ENCODE peak calls at places on chromosomes 12 and 14, in nine cellular contexts. B is GM12878, U is neuronal stem cell, A is OCI-LY7, T is IMR-90, W is SK-N-SH, S is PC-3, X is H9, M is keratinocyte. L is an unnamed sample.

GRCh38 chr12:2555487-2556082 is 239.2 kb upstream of the FKBP4 start:
- DNase-seq in B (no peak), U (no peak), A (no peak), T (no peak), W (no peak), S (no peak), X (peak), M (no peak), L (no peak)

GRCh38 chr14:98138666-98139065 is 1133.3 kb downstream of the BCL11B start:
- DNase-seq in B (no peak), U (peak), A (peak), T (no peak), W (peak), S (peak), X (peak), M (no peak), L (no peak)

GRCh38 chr12:64169999-64170398 is 52.1 kb downstream of the KICS2 start:
- DNase-seq in B (no peak), U (no peak), A (no peak), T (no peak), W (no peak), S (no peak), X (no peak), M (peak), L (no peak)

GRCh38 chr12:95653761-95654546 is 102.7 kb upstream of the USP44 start:
- DNase-seq in B (no peak), U (peak), A (peak), T (peak), W (no peak), S (peak), X (no peak), M (peak), L (peak)

GRCh38 chr12:118259079-118259478 is 113.6 kb downstream of the TAOK3 start:
- DNase-seq in B (no peak), U (no peak), A (no peak), T (peak), W (no peak), S (no peak), X (no peak), M (no peak), L (peak)

GRCh38 chr14:41957459-41957858 is 350.8 kb downstream of the LRFN5 start:
- DNase-seq in B (no peak), U (no peak), A (no peak), T (no peak), W (no peak), S (peak), X (no peak), M (no peak), L (no peak)

GRCh38 chr12:109951751-109952150 is 44.4 kb downstream of the GIT2 start:
- DNase-seq in B (no peak), U (no peak), A (no peak), T (peak), W (no peak), S (peak), X (peak), M (no peak), L (peak)

GRCh38 chr12:41656454-41656853 is 468.3 kb downstream of the PDZRN4 start:
- DNase-seq in B (no peak), U (no peak), A (no peak), T (no peak), W (no peak), S (no peak), X (no peak), M (no peak), L (no peak)

GRCh38 chr12:13428538-13429265 is 232.2 kb downstream of the EMP1 start:
- DNase-seq in B (no peak), U (no peak), A (no peak), T (no peak), W (no peak), S (no peak), X (no peak), M (no peak), L (no peak)

GRCh38 chr12:1013618-1014489 is 22.8 kb downstream of the ERC1 start:
- DNase-seq in B (no peak), U (no peak), A (no peak), T (peak), W (no peak), S (peak), X (no peak), M (peak), L (peak)

GRCh38 chr12:90366286-90366685 is 588.7 kb downstream of the CCER1 start:
- DNase-seq in B (no peak), U (no peak), A (no peak), T (peak), W (no peak), S (peak), X (no peak), M (no peak), L (no peak)

GRCh38 chr12:78248321-78248720 is 417.6 kb downstream of the NAV3 start:
- DNase-seq in B (no peak), U (no peak), A (no peak), T (no peak), W (no peak), S (no peak), X (no peak), M (no peak), L (no peak)

GRCh38 chr14:72510566-72510965 is 383.3 kb downstream of the DPF3 start:
- DNase-seq in B (no peak), U (no peak), A (no peak), T (no peak), W (no peak), S (no peak), X (no peak), M (no peak), L (no peak)

GRCh38 chr12:15035185-15035584 is 62.3 kb downstream of the PDE6H start:
- DNase-seq in B (no peak), U (no peak), A (peak), T (no peak), W (no peak), S (no peak), X (no peak), M (no peak), L (no peak)

GRCh38 chr12:111687255-111687654 is 1.4 kb downstream of the ACAD10 start:
- DNase-seq in B (peak), U (no peak), A (peak), T (no peak), W (peak), S (peak), X (no peak), M (no peak), L (no peak)

GRCh38 chr12:54032627-54033100 is at the start of gene HOXC5:
- DNase-seq in B (no peak), U (peak), A (peak), T (peak), W (peak), S (peak), X (peak), M (no peak), L (peak)

GRCh38 chr12:54029529-54030441 is 1.5 kb downstream of the HOXC6 start:
- DNase-seq in B (no peak), U (no peak), A (no peak), T (no peak), W (no peak), S (no peak), X (no peak), M (no peak), L (no peak)

GRCh38 chr12:54032220-54032619 is 630 bp upstream of the HOXC5 start:
- DNase-seq in B (no peak), U (no peak), A (no peak), T (no peak), W (no peak), S (no peak), X (no peak), M (no peak), L (no peak)

GRCh38 chr12:54030442-54030801 is 2.2 kb downstream of the HOXC6 start:
- DNase-seq in B (no peak), U (no peak), A (no peak), T (no peak), W (no peak), S (no peak), X (no peak), M (no peak), L (no peak)

DNA sequence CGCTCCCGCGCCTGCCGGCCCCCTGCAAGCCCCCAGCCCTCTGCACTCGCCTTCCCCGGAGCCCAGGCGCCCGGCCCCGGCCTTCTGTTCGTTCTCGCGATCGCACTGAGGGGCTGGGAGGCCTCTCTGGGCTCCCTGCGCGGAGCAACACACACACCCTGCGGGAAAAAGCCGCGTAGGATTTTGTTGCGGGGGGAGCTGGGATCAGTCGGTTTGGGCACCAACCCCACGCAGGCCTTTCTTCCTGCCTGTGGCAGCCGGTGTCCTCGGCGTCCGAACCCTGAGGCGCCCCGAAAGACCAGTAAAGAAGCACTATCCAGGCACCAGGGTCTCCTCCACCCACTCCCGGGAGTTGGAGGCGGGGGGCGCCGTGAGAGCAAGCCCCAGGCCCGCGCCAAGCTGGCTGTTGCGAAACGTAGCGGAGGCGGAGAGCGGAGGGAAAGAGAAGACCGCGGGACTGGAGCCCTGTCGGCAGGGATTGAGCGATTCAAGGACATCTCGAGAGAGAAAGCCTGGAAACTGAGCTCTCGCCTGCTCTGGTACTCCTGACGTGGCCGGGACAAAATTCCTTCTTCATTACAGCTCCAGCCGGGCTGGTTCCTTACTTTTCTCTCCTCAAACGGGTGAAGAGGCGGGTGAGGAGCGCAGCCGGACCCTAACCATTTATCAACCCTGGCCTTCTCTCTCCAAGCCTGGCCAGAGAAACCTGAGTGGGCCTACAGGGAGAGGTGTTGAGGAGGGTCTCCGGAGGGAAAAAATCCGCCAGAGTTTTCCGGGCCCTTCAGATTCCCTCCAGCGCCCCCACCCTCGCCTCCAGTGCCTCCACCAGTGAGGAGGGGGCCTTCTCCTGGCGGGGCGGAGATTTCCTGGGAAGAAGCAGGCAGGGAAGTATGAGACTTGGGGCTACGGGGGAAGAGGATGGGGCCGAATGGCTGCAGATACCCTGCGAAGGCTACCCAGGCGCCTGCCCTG is 1.7 kb upstream of the HOXC5 start:
- DNase-seq in B (no peak), U (no peak), A (no peak), T (peak), W (no peak), S (no peak), X (no peak), M (no peak), L (no peak)
- H3K4me2 ChIP-seq in B (no peak), U (no peak), A (no peak), T (peak), W (no peak), S (no peak), X (no peak), M (peak), L (no peak)

GRCh38 chr14:71271166-71271945 is 364.1 kb downstream of the PCNX1 start:
- DNase-seq in B (no peak), U (no peak), A (no peak), T (no peak), W (no peak), S (no peak), X (no peak), M (no peak), L (no peak)

GRCh38 chr14:71267691-71268090 is 360.4 kb downstream of the PCNX1 start:
- DNase-seq in B (no peak), U (no peak), A (no peak), T (peak), W (no peak), S (no peak), X (no peak), M (no peak), L (no peak)

GRCh38 chr14:71262466-71262865 is 355.2 kb downstream of the PCNX1 start:
- DNase-seq in B (no peak), U (no peak), A (no peak), T (no peak), W (no peak), S (no peak), X (no peak), M (no peak), L (no peak)

GRCh38 chr14:71264260-71264659 is 357.0 kb downstream of the PCNX1 start:
- DNase-seq in B (no peak), U (no peak), A (no peak), T (no peak), W (no peak), S (no peak), X (no peak), M (no peak), L (no peak)

DNA sequence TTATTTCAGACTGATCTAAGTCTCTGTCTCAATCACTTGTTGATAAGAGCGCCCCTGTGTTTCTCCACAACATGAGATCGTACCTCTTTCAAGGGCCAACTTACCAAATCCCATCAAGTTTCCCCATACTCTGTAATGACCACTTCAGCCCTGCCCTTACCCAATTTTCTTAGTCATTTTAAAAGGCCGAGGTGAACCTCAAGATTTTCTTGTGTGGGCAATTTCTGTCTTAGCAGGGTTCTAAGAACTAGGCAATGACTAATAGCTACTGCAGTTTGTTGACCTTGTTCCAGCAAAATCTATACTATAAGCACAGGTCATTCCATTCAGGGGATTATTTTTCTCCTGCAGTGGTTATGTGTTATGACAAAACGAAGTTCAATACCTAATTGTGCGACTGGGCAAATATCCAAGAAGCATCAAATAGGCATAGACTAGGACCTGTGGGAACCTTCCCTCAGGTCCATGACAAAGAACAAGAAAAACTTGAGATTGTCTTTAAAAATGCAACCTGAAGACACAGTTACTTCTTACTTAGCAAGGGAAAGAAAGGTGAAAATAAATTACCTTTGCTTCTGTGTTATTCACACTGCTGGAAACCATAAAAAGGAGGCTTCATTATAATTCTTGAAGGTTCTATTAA is 359.9 kb downstream of the PCNX1 start:
- DNase-seq in B (peak), U (no peak), A (no peak), T (peak), W (no peak), S (peak), X (no peak), M (no peak), L (peak)
- H2AFZ ChIP-seq in B (no peak), U (no peak), A (no peak), T (no peak), W (no peak), S (no peak), X (no peak), M (no peak), L (peak)

GRCh38 chr12:125314051-125314882 is 249.0 kb downstream of the AACS start:
- DNase-seq in B (no peak), U (peak), A (no peak), T (no peak), W (no peak), S (no peak), X (peak), M (no peak), L (no peak)
- H3K4me2 ChIP-seq in B (no peak), U (peak), A (no peak), T (no peak), W (no peak), S (no peak), X (peak), M (no peak), L (no peak)

GRCh38 chr14:76884394-76884793 is 58.2 kb downstream of the LRRC74A start:
- DNase-seq in B (no peak), U (no peak), A (no peak), T (no peak), W (no peak), S (no peak), X (no peak), M (no peak), L (no peak)
- H2AFZ ChIP-seq in B (no peak), U (peak), A (no peak), T (no peak), W (no peak), S (no peak), X (no peak), M (no peak), L (no peak)

DNA sequence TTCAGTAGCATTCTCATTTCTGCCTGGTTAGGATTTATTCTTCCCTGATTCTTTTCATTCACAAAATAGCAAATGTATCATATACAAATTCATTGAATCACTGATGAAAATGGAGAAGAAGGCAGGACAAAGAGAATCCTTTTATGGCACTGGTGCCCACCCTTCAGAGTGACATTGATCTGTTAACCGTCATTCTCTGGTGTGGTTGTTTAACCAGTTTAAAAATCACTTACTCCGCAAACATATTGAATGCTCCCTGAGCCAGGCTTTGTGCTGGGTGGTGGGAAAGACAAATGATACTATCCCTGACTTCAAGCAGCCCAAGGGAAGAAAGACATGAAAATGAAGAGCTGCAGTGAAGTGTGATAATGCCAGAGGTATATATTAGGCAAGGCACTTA is 187.5 kb upstream of the SLC38A2 start:
- DNase-seq in B (no peak), U (no peak), A (no peak), T (no peak), W (no peak), S (no peak), X (no peak), M (no peak), L (no peak)
- H3K4me2 ChIP-seq in B (no peak), U (no peak), A (no peak), T (no peak), W (no peak), S (no peak), X (no peak), M (peak), L (no peak)

GRCh38 chr14:54312166-54312801 is 84.5 kb upstream of the CDKN3 start:
- DNase-seq in B (no peak), U (no peak), A (no peak), T (peak), W (no peak), S (peak), X (peak), M (peak), L (peak)

GRCh38 chr14:54309615-54310014 is 87.2 kb upstream of the CDKN3 start:
- DNase-seq in B (no peak), U (no peak), A (no peak), T (no peak), W (no peak), S (no peak), X (no peak), M (no peak), L (no peak)

GRCh38 chr14:54310852-54311230 is 86.0 kb upstream of the CDKN3 start:
- DNase-seq in B (no peak), U (no peak), A (no peak), T (no peak), W (no peak), S (no peak), X (no peak), M (no peak), L (no peak)

GRCh38 chr14:54306806-54307205 is 90.0 kb upstream of the CDKN3 start:
- DNase-seq in B (no peak), U (no peak), A (no peak), T (no peak), W (no peak), S (no peak), X (no peak), M (no peak), L (no peak)

GRCh38 chr14:54310151-54310851 is 86.5 kb upstream of the CDKN3 start:
- DNase-seq in B (no peak), U (no peak), A (no peak), T (no peak), W (no peak), S (peak), X (no peak), M (peak), L (peak)
- H2AFZ ChIP-seq in B (no peak), U (no peak), A (no peak), T (no peak), W (no peak), S (peak), X (no peak), M (peak), L (no peak)

GRCh38 chr14:89455412-89455811 is 38.4 kb upstream of the FOXN3 start:
- DNase-seq in B (no peak), U (no peak), A (no peak), T (no peak), W (peak), S (no peak), X (no peak), M (no peak), L (no peak)

GRCh38 chr14:89458713-89459112 is 41.7 kb upstream of the FOXN3 start:
- DNase-seq in B (no peak), U (no peak), A (no peak), T (no peak), W (no peak), S (no peak), X (no peak), M (no peak), L (no peak)

GRCh38 chr14:89452281-89452680 is 35.2 kb upstream of the FOXN3 start:
- DNase-seq in B (no peak), U (no peak), A (no peak), T (no peak), W (no peak), S (no peak), X (no peak), M (no peak), L (no peak)

GRCh38 chr14:89454971-89455370 is 37.9 kb upstream of the FOXN3 start:
- DNase-seq in B (no peak), U (no peak), A (no peak), T (no peak), W (no peak), S (no peak), X (no peak), M (no peak), L (no peak)

DNA sequence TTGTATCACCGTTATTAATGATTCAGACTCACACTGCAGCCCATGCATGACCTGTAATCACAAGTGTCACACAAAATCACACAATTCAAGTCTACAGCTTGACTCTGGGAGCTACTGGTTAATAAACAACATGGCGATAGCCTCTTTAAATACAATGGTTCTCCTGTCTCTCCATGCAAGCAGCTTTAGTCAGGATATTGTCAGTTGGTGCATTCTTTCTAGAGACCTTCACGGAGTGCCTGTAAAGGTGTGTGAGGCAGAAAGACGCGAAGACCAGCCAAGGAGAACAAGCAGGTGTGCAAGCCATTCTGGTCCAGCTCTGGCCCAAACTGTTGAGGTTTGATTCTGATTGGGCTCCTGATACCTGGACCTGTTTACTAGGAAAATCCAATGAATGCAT is 40.0 kb upstream of the FOXN3 start:
- DNase-seq in B (no peak), U (no peak), A (no peak), T (no peak), W (no peak), S (no peak), X (no peak), M (no peak), L (no peak)
- H3K4me2 ChIP-seq in B (no peak), U (no peak), A (no peak), T (no peak), W (no peak), S (no peak), X (no peak), M (no peak), L (no peak)

GRCh38 chr12:8699714-8700113 is 1.9 kb downstream of the RIMKLB start:
- DNase-seq in B (no peak), U (no peak), A (peak), T (no peak), W (no peak), S (no peak), X (no peak), M (no peak), L (no peak)

GRCh38 chr12:8697476-8698131 is at the start of gene RIMKLB:
- DNase-seq in B (no peak), U (peak), A (peak), T (peak), W (peak), S (peak), X (peak), M (no peak), L (no peak)

GRCh38 chr12:8697120-8697475 is 693 bp upstream of the RIMKLB start:
- DNase-seq in B (no peak), U (no peak), A (peak), T (peak), W (no peak), S (no peak), X (peak), M (no peak), L (peak)

GRCh38 chr12:8698132-8698829 is 490 bp downstream of the RIMKLB start:
- DNase-seq in B (no peak), U (peak), A (peak), T (peak), W (peak), S (no peak), X (peak), M (no peak), L (peak)

GRCh38 chr12:8698830-8699330 is 1.1 kb downstream of the RIMKLB start:
- DNase-seq in B (no peak), U (no peak), A (no peak), T (peak), W (no peak), S (no peak), X (no peak), M (no peak), L (peak)
- H2AFZ ChIP-seq in B (no peak), U (peak), A (no peak), T (peak), W (peak), S (peak), X (no peak), M (peak), L (peak)